ENCODE peak calls at places on chromosome 7, in nine cellular contexts. One of them, this sample, is unnamed.

GRCh38 chr7:70512144-70512543 is 619.8 kb upstream of the GALNT17 start:
- DNase-seq in body of pancreas: no peak
- DNase-seq in stimulated activated naive B cell treated with anti-CD40 and anti-IgM and Interleukin-4, amounts not matched to agents 10 μg/mL and 1 μg/mL and 100 μg/mL, for 72 hours: no peak
- DNase-seq in renal cortical epithelial cell: no peak
- DNase-seq in IMR-90: no peak
- DNase-seq in fibroblast of the aortic adventitia: no peak
- DNase-seq in HEK293T: no peak
- DNase-seq in NCI-H1105: no peak
- DNase-seq in dorsolateral prefrontal cortex: no peak
- DNase-seq in this sample: no peak

GRCh38 chr7:28311670-28312069 is 100.6 kb upstream of the CREB5 start:
- DNase-seq in body of pancreas: no peak
- DNase-seq in stimulated activated naive B cell treated with anti-CD40 and anti-IgM and Interleukin-4, amounts not matched to agents 10 μg/mL and 1 μg/mL and 100 μg/mL, for 72 hours: no peak
- DNase-seq in renal cortical epithelial cell: no peak
- DNase-seq in IMR-90: no peak
- DNase-seq in fibroblast of the aortic adventitia: no peak
- DNase-seq in HEK293T: no peak
- DNase-seq in NCI-H1105: no peak
- DNase-seq in dorsolateral prefrontal cortex: no peak
- DNase-seq in this sample: no peak

GRCh38 chr7:37234928-37235327 is 213.7 kb downstream of the ELMO1 start:
- DNase-seq in body of pancreas: peak
- DNase-seq in stimulated activated naive B cell treated with anti-CD40 and anti-IgM and Interleukin-4, amounts not matched to agents 10 μg/mL and 1 μg/mL and 100 μg/mL, for 72 hours: no peak
- DNase-seq in renal cortical epithelial cell: peak
- DNase-seq in IMR-90: no peak
- DNase-seq in fibroblast of the aortic adventitia: peak
- DNase-seq in HEK293T: peak
- DNase-seq in NCI-H1105: peak
- DNase-seq in dorsolateral prefrontal cortex: no peak
- DNase-seq in this sample: no peak

GRCh38 chr7:50599385-50599784 is 34.2 kb upstream of the DDC start:
- DNase-seq in body of pancreas: no peak
- DNase-seq in stimulated activated naive B cell treated with anti-CD40 and anti-IgM and Interleukin-4, amounts not matched to agents 10 μg/mL and 1 μg/mL and 100 μg/mL, for 72 hours: no peak
- DNase-seq in renal cortical epithelial cell: no peak
- DNase-seq in IMR-90: no peak
- DNase-seq in fibroblast of the aortic adventitia: no peak
- DNase-seq in HEK293T: no peak
- DNase-seq in NCI-H1105: no peak
- DNase-seq in dorsolateral prefrontal cortex: no peak
- DNase-seq in this sample: no peak

GRCh38 chr7:80207501-80207900 is 72.9 kb downstream of the GNAI1 start:
- DNase-seq in body of pancreas: no peak
- DNase-seq in stimulated activated naive B cell treated with anti-CD40 and anti-IgM and Interleukin-4, amounts not matched to agents 10 μg/mL and 1 μg/mL and 100 μg/mL, for 72 hours: no peak
- DNase-seq in renal cortical epithelial cell: no peak
- DNase-seq in IMR-90: no peak
- DNase-seq in fibroblast of the aortic adventitia: no peak
- DNase-seq in HEK293T: no peak
- DNase-seq in NCI-H1105: no peak
- DNase-seq in dorsolateral prefrontal cortex: no peak
- DNase-seq in this sample: no peak

GRCh38 chr7:22900784-22901183 is 78.1 kb upstream of the TOMM7 start:
- DNase-seq in body of pancreas: no peak
- DNase-seq in stimulated activated naive B cell treated with anti-CD40 and anti-IgM and Interleukin-4, amounts not matched to agents 10 μg/mL and 1 μg/mL and 100 μg/mL, for 72 hours: no peak
- DNase-seq in renal cortical epithelial cell: no peak
- DNase-seq in IMR-90: no peak
- DNase-seq in fibroblast of the aortic adventitia: no peak
- DNase-seq in HEK293T: no peak
- DNase-seq in NCI-H1105: no peak
- DNase-seq in dorsolateral prefrontal cortex: no peak
- DNase-seq in this sample: no peak

GRCh38 chr7:75762350-75762917 is 9.6 kb downstream of the CCL26 start:
- DNase-seq in body of pancreas: no peak
- DNase-seq in stimulated activated naive B cell treated with anti-CD40 and anti-IgM and Interleukin-4, amounts not matched to agents 10 μg/mL and 1 μg/mL and 100 μg/mL, for 72 hours: no peak
- DNase-seq in renal cortical epithelial cell: peak
- DNase-seq in IMR-90: peak
- DNase-seq in fibroblast of the aortic adventitia: peak
- DNase-seq in HEK293T: peak
- DNase-seq in NCI-H1105: peak
- DNase-seq in dorsolateral prefrontal cortex: no peak
- DNase-seq in this sample: peak

GRCh38 chr7:117012284-117013174 is 59.2 kb downstream of the ST7 start:
- DNase-seq in body of pancreas: no peak
- DNase-seq in stimulated activated naive B cell treated with anti-CD40 and anti-IgM and Interleukin-4, amounts not matched to agents 10 μg/mL and 1 μg/mL and 100 μg/mL, for 72 hours: no peak
- DNase-seq in renal cortical epithelial cell: peak
- DNase-seq in IMR-90: peak
- DNase-seq in fibroblast of the aortic adventitia: peak
- DNase-seq in HEK293T: peak
- DNase-seq in NCI-H1105: no peak
- DNase-seq in dorsolateral prefrontal cortex: no peak
- DNase-seq in this sample: peak

GRCh38 chr7:128164061-128164954 is 76.8 kb upstream of the LEP start:
- DNase-seq in body of pancreas: peak
- DNase-seq in stimulated activated naive B cell treated with anti-CD40 and anti-IgM and Interleukin-4, amounts not matched to agents 10 μg/mL and 1 μg/mL and 100 μg/mL, for 72 hours: no peak
- DNase-seq in renal cortical epithelial cell: peak
- DNase-seq in IMR-90: peak
- DNase-seq in fibroblast of the aortic adventitia: peak
- DNase-seq in HEK293T: no peak
- DNase-seq in NCI-H1105: no peak
- DNase-seq in dorsolateral prefrontal cortex: no peak
- DNase-seq in this sample: peak

GRCh38 chr7:43513236-43513635 is 69.7 kb upstream of the STK17A start:
- DNase-seq in body of pancreas: no peak
- DNase-seq in stimulated activated naive B cell treated with anti-CD40 and anti-IgM and Interleukin-4, amounts not matched to agents 10 μg/mL and 1 μg/mL and 100 μg/mL, for 72 hours: no peak
- DNase-seq in renal cortical epithelial cell: no peak
- DNase-seq in IMR-90: no peak
- DNase-seq in fibroblast of the aortic adventitia: no peak
- DNase-seq in HEK293T: no peak
- DNase-seq in NCI-H1105: peak
- DNase-seq in dorsolateral prefrontal cortex: no peak
- DNase-seq in this sample: no peak

GRCh38 chr7:135929692-135930091 is 47.5 kb downstream of the MTPN start:
- DNase-seq in body of pancreas: no peak
- DNase-seq in stimulated activated naive B cell treated with anti-CD40 and anti-IgM and Interleukin-4, amounts not matched to agents 10 μg/mL and 1 μg/mL and 100 μg/mL, for 72 hours: no peak
- DNase-seq in renal cortical epithelial cell: peak
- DNase-seq in IMR-90: no peak
- DNase-seq in fibroblast of the aortic adventitia: no peak
- DNase-seq in HEK293T: no peak
- DNase-seq in NCI-H1105: no peak
- DNase-seq in dorsolateral prefrontal cortex: no peak
- DNase-seq in this sample: no peak

GRCh38 chr7:44634839-44635591 is 28.6 kb downstream of the OGDH start:
- DNase-seq in body of pancreas: peak
- DNase-seq in stimulated activated naive B cell treated with anti-CD40 and anti-IgM and Interleukin-4, amounts not matched to agents 10 μg/mL and 1 μg/mL and 100 μg/mL, for 72 hours: no peak
- DNase-seq in renal cortical epithelial cell: no peak
- DNase-seq in IMR-90: no peak
- DNase-seq in fibroblast of the aortic adventitia: peak
- DNase-seq in HEK293T: no peak
- DNase-seq in NCI-H1105: no peak
- DNase-seq in dorsolateral prefrontal cortex: peak
- DNase-seq in this sample: no peak

GRCh38 chr7:128796325-128796724 is 4.6 kb downstream of the CCDC136 start:
- DNase-seq in body of pancreas: no peak
- DNase-seq in stimulated activated naive B cell treated with anti-CD40 and anti-IgM and Interleukin-4, amounts not matched to agents 10 μg/mL and 1 μg/mL and 100 μg/mL, for 72 hours: no peak
- DNase-seq in renal cortical epithelial cell: no peak
- DNase-seq in IMR-90: peak
- DNase-seq in fibroblast of the aortic adventitia: peak
- DNase-seq in HEK293T: no peak
- DNase-seq in NCI-H1105: no peak
- DNase-seq in dorsolateral prefrontal cortex: no peak
- DNase-seq in this sample: no peak

GRCh38 chr7:155084021-155084420 is 13.9 kb downstream of the HTR5A start:
- DNase-seq in body of pancreas: no peak
- DNase-seq in stimulated activated naive B cell treated with anti-CD40 and anti-IgM and Interleukin-4, amounts not matched to agents 10 μg/mL and 1 μg/mL and 100 μg/mL, for 72 hours: no peak
- DNase-seq in renal cortical epithelial cell: no peak
- DNase-seq in IMR-90: no peak
- DNase-seq in fibroblast of the aortic adventitia: no peak
- DNase-seq in HEK293T: no peak
- DNase-seq in NCI-H1105: no peak
- DNase-seq in dorsolateral prefrontal cortex: no peak
- DNase-seq in this sample: no peak

GRCh38 chr7:1096156-1097119 is 8.5 kb downstream of the GPER1 start:
- DNase-seq in body of pancreas: peak
- DNase-seq in stimulated activated naive B cell treated with anti-CD40 and anti-IgM and Interleukin-4, amounts not matched to agents 10 μg/mL and 1 μg/mL and 100 μg/mL, for 72 hours: no peak
- DNase-seq in renal cortical epithelial cell: peak
- DNase-seq in IMR-90: no peak
- DNase-seq in fibroblast of the aortic adventitia: peak
- DNase-seq in HEK293T: no peak
- DNase-seq in NCI-H1105: no peak
- DNase-seq in dorsolateral prefrontal cortex: no peak
- DNase-seq in this sample: no peak

GRCh38 chr7:132141109-132141508 is 435.2 kb downstream of the PLXNA4 start:
- DNase-seq in body of pancreas: no peak
- DNase-seq in stimulated activated naive B cell treated with anti-CD40 and anti-IgM and Interleukin-4, amounts not matched to agents 10 μg/mL and 1 μg/mL and 100 μg/mL, for 72 hours: no peak
- DNase-seq in renal cortical epithelial cell: no peak
- DNase-seq in IMR-90: no peak
- DNase-seq in fibroblast of the aortic adventitia: peak
- DNase-seq in HEK293T: no peak
- DNase-seq in NCI-H1105: no peak
- DNase-seq in dorsolateral prefrontal cortex: peak
- DNase-seq in this sample: no peak

GRCh38 chr7:1713502-1714484 is 43.7 kb downstream of the ELFN1 start:
- DNase-seq in body of pancreas: peak
- DNase-seq in stimulated activated naive B cell treated with anti-CD40 and anti-IgM and Interleukin-4, amounts not matched to agents 10 μg/mL and 1 μg/mL and 100 μg/mL, for 72 hours: no peak
- DNase-seq in renal cortical epithelial cell: no peak
- DNase-seq in IMR-90: no peak
- DNase-seq in fibroblast of the aortic adventitia: no peak
- DNase-seq in HEK293T: no peak
- DNase-seq in NCI-H1105: peak
- DNase-seq in dorsolateral prefrontal cortex: no peak
- DNase-seq in this sample: no peak